ENCODE peak calls at places on chromosome X, in four cellular contexts. R, N, K and L are unnamed samples.

GRCh38 chrX:23694606-23695005 is 27.3 kb downstream of the PRDX4 start:
- DNase-seq in R (peak; percentile 62), K (no peak), N (peak; percentile 44), L (peak; percentile 67)

GRCh38 chrX:119685225-119686066 is 7.5 kb downstream of the SEPTIN6 start:
- DNase-seq in N (no peak), K (no peak), R (peak; percentile 37), L (peak; percentile 39)

GRCh38 chrX:136464589-136464988 is 23.2 kb upstream of the BRS3 start:
- DNase-seq in N (no peak), R (no peak), K (no peak), L (no peak)

GRCh38 chrX:125826080-125826479 is 340.0 kb downstream of the DCAF12L2 start:
- DNase-seq in N (no peak), R (no peak), K (no peak), L (no peak)

GRCh38 chrX:114999906-115000305 is 17.5 kb downstream of the IL13RA2 start:
- DNase-seq in R (no peak), K (no peak), N (no peak), L (no peak)

GRCh38 chrX:48754124-48754667 is 7.4 kb upstream of the GLOD5 start:
- DNase-seq in N (no peak), R (no peak), K (no peak), L (no peak)

GRCh38 chrX:150365051-150365952 is 2.2 kb downstream of the MAMLD1 start:
- DNase-seq in K (peak; percentile 83), N (peak; percentile 74), R (peak; percentile 48), L (peak; percentile 21)

GRCh38 chrX:82677281-82677680 is 830.8 kb upstream of the POU3F4 start:
- DNase-seq in N (no peak), K (no peak), R (no peak), L (no peak)

GRCh38 chrX:71143508-71143907 is 1.1 kb upstream of the NLGN3 start:
- DNase-seq in N (no peak), R (peak; percentile 64), K (no peak), L (no peak)

GRCh38 chrX:131955099-131955777 is 67.9 kb upstream of the STK26 start:
- DNase-seq in R (no peak), K (no peak), N (no peak), L (no peak)
- TF ChIP-seq CTCF in R (no peak), K (no peak), N (no peak), L (no peak)

GRCh38 chrX:104913348-104913747 is 307.1 kb downstream of the TEX13A start:
- DNase-seq in R (peak; percentile 14), N (no peak), K (no peak), L (no peak)
- TF ChIP-seq CTCF in R (peak; percentile 61), N (no peak), K (peak; percentile 60), L (no peak)

DNA sequence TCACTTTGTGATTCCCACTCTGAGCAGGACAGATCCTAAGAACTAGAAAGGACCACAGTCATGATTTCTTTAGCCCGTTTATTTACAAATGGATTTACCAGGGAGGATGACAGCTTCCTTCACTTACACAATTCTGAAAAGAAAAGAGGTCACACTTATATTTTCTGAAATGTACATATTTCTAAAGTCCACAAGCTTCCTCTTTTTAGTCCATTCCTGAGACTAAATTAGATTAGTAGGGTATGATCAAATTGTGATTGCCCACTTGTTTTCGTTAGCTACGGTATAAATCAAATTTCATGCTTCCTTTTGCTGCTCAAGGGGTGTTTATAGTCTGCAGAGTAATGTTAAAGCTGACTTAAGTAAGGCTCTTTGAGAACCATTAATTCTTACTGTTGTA is 7.6 kb upstream of the AMELX start:
- DNase-seq in R (no peak), N (no peak), K (no peak), L (no peak)
- TF ChIP-seq CTCF in R (no peak), N (no peak), K (no peak), L (no peak)

GRCh38 chrX:106035064-106035463 is 3.5 kb downstream of the SERPINA7 start:
- DNase-seq in R (no peak), K (no peak), N (no peak), L (no peak)
- TF ChIP-seq CTCF in R (peak; percentile 28), K (peak; percentile 36), N (peak; percentile 31), L (no peak)

DNA sequence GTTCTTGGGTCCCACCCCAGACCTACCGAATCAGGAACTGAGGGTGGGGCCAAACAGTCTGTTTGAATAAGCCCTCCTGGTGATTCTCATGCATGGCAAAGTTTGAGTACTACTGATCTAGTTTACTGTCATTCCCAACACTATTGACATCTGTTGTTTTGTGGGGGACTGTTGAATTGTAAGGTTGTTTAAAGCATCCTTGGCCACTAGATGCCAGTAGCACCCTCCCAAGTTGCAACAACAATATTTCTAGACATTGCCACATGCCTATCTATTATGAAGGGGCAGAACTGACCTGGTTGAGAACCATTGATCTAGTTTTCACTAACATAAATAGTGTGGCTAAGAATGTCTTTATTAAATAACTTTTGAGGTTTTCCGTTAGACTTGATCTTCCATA is 15.1 kb downstream of the TAF9B start:
- DNase-seq in R (no peak), N (no peak), K (no peak), L (no peak)
- TF ChIP-seq CTCF in R (peak; percentile 36), N (no peak), K (peak; percentile 21), L (no peak)

GRCh38 chrX:41131766-41132165 is 46.5 kb downstream of the USP9X start:
- DNase-seq in R (no peak), N (no peak), K (no peak), L (no peak)

GRCh38 chrX:41133551-41133950 is 48.3 kb downstream of the USP9X start:
- DNase-seq in R (no peak), N (no peak), K (no peak), L (no peak)

GRCh38 chrX:41142130-41142529 is 56.9 kb downstream of the USP9X start:
- DNase-seq in K (no peak), R (no peak), N (no peak), L (no peak)

GRCh38 chrX:41137589-41137988 is 52.3 kb downstream of the USP9X start:
- DNase-seq in R (peak; percentile 36), K (no peak), N (no peak), L (no peak)
- TF ChIP-seq CTCF in R (peak; percentile 66), K (no peak), N (peak; percentile 45), L (no peak)

DNA sequence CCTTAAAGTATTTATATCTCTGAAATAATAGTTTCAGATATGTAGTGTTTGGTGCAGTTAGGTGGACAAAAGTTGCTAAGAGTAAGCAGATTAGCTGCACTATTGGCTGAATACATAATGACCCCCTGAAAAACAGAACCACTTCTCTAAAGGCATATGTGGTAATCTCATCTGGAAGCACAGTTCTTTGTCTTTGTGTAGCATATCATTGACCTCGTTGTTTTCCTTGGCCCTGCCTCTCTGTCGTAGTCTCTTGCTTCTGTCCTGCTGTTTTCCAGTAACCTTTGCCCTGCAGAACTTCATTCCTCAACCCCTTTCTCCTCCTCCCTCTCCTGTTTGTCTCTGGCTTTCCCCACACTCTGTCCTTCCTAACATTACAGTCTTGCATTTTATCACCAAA is 41.4 kb downstream of the JADE3 start:
- DNase-seq in K (no peak), R (peak; percentile 29), N (no peak), L (no peak)
- TF ChIP-seq CTCF in K (no peak), R (no peak), N (no peak), L (no peak)

DNA sequence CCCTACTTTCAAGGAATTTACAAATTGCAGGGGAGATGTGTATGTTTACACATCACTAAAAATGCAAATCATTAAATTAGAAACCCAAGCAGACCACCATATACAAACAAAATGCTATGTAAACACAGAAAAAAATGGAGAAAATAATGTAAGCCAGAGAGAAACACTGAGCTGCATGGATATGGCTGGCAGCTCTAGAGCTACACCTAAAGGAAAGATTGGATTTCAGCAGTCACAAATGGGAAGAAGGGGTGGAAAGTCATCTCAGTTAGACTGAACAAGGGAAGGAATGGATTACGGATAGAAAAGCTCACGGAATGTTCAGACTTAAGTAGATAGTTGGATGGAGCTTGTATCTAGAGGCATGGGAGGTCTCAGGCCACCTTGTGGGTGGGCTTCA is 186.3 kb downstream of the MOSPD2 start:
- DNase-seq in N (no peak), K (no peak), R (no peak), L (no peak)
- TF ChIP-seq CTCF in N (no peak), K (no peak), R (no peak), L (no peak)